ENCODE peak calls at places on chromosomes 7 and 10, in five cellular contexts. D is DMS153; N is GM23338; K is stimulated activated CD4-positive, alpha-beta T cell treated with anti-CD3 and anti-CD28 coated beads, Interleukin-12 subunit alpha, Interleukin-12 subunit beta, amount 100 ng/mL, for 4 hours; B is astrocyte of the hippocampus. L is an unnamed sample.
A peak's percentile ranks its signal among the peaks of the same experiment; 100 is the strongest.

GRCh38 chr7:85025312-85025756 is 161.5 kb downstream of the SEMA3D start:
- DNase-seq in D (no peak), N (no peak), K (no peak), B (peak; percentile 61), L (no peak)

GRCh38 chr7:106731637-106732036 is 70.7 kb upstream of the CCDC71L start:
- DNase-seq in D (peak; percentile 49), N (no peak), K (no peak), B (peak; percentile 45), L (no peak)

GRCh38 chr10:24806262-24806661 is 82.6 kb upstream of the ARHGAP21 start:
- DNase-seq in D (no peak), N (no peak), K (no peak), B (no peak), L (no peak)

GRCh38 chr7:44914992-44915607 is 29.8 kb upstream of the PURB start:
- DNase-seq in D (no peak), N (no peak), K (peak; percentile 58), B (peak; percentile 6), L (no peak)

GRCh38 chr10:112792487-112793196 is 157.4 kb upstream of the TCF7L2 start:
- DNase-seq in D (peak; percentile 26), N (no peak), K (no peak), B (peak; percentile 79), L (no peak)

GRCh38 chr7:156783864-156784263 is 109.1 kb downstream of the LMBR1 start:
- DNase-seq in D (no peak), N (no peak), K (no peak), B (no peak), L (no peak)

GRCh38 chr10:101840102-101840684 is 3.4 kb downstream of the KCNIP2 start:
- DNase-seq in D (no peak), N (peak; percentile 84), K (no peak), B (no peak), L (peak; percentile 83)

GRCh38 chr7:4010206-4010605 is 671.9 kb upstream of the FOXK1 start:
- DNase-seq in D (no peak), N (no peak), K (no peak), B (no peak), L (no peak)

GRCh38 chr7:56083150-56083785 is 9.5 kb downstream of the PHKG1 start:
- DNase-seq in D (no peak), N (no peak), K (no peak), B (peak; percentile 16), L (no peak)

GRCh38 chr10:114507449-114507848 is 103.1 kb upstream of the AFAP1L2 start:
- DNase-seq in D (peak; percentile 60), N (no peak), K (no peak), B (peak; percentile 50), L (no peak)

GRCh38 chr10:98555011-98555619 is 108.4 kb upstream of the HPS1 start:
- DNase-seq in D (peak; percentile 79), N (no peak), K (no peak), B (peak; percentile 12), L (no peak)

GRCh38 chr10:3902809-3903410 is 117.9 kb upstream of the KLF6 start:
- DNase-seq in D (no peak), N (no peak), K (no peak), B (peak; percentile 70), L (no peak)

GRCh38 chr10:123266981-123267380 is 112.8 kb downstream of the BUB3 start:
- DNase-seq in D (no peak), N (no peak), K (no peak), B (no peak), L (no peak)

GRCh38 chr7:22932896-22933295 is 81.0 kb downstream of the HYCC1 start:
- DNase-seq in D (no peak), N (no peak), K (no peak), B (no peak), L (no peak)